ENCODE peak calls at places on chromosomes 4 and X, in eight cellular contexts. P is suprapubic skin, X is mucosa of descending colon, E is BE2C, U is GM23248, T is pancreas, W is testis, N is stomach. Z is an unnamed sample.

GRCh38 chr4:143618811-143619210 is 81.7 kb downstream of the FREM3 start:
- DNase-seq in T (no peak), U (no peak), X (no peak), N (no peak), E (no peak), W (no peak), P (no peak), Z (no peak)

GRCh38 chrX:6226646-6227444 is 1.8 kb downstream of the NLGN4X start:
- DNase-seq in P (no peak), N (no peak), E (no peak), X (peak; percentile 45), T (peak; percentile 60), W (peak; percentile 15), U (no peak), Z (peak; percentile 13)

GRCh38 chr4:156374069-156374468 is 420.4 kb upstream of the CTSO start:
- DNase-seq in T (no peak), U (no peak), N (no peak), W (no peak), E (no peak), P (no peak), X (no peak), Z (no peak)

GRCh38 chr4:158858410-158859189 is 89.8 kb downstream of the FNIP2 start:
- DNase-seq in X (no peak), N (no peak), P (no peak), W (no peak), T (no peak), U (peak; percentile 76), E (no peak), Z (no peak)

GRCh38 chr4:80365928-80366327 is 30.4 kb downstream of the CFAP299 start:
- DNase-seq in E (no peak), W (peak; percentile 54), X (no peak), U (peak; percentile 83), T (no peak), N (peak; percentile 54), P (no peak), Z (no peak)

GRCh38 chr4:118904935-118905334 is 16.3 kb downstream of the SYNPO2 start:
- DNase-seq in X (no peak), U (no peak), P (no peak), N (no peak), T (no peak), E (peak; percentile 82), W (no peak), Z (no peak)

GRCh38 chrX:144730486-144730885 is 516.8 kb upstream of the SPANXN1 start:
- DNase-seq in N (no peak), P (no peak), T (no peak), E (no peak), U (no peak), W (no peak), X (no peak), Z (no peak)

GRCh38 chr4:171979461-171979860 is 166.3 kb downstream of the GALNTL6 start:
- DNase-seq in X (no peak), T (no peak), N (no peak), U (no peak), W (no peak), E (no peak), P (no peak), Z (no peak)

GRCh38 chrX:46627044-46627443 is 53.5 kb downstream of the CHST7 start:
- DNase-seq in W (no peak), T (no peak), N (no peak), P (no peak), X (no peak), E (no peak), U (no peak), Z (no peak)

GRCh38 chrX:46628406-46629371 is 55.1 kb downstream of the CHST7 start:
- DNase-seq in W (peak; percentile 53), E (no peak), T (no peak), X (no peak), P (peak; percentile 83), N (no peak), U (peak; percentile 76), Z (peak; percentile 25)

GRCh38 chrX:46630141-46630540 is 56.6 kb downstream of the CHST7 start:
- DNase-seq in P (no peak), W (no peak), X (no peak), U (peak; percentile 53), N (no peak), T (no peak), E (no peak), Z (no peak)

GRCh38 chrX:46626566-46626965 is 53.0 kb downstream of the CHST7 start:
- DNase-seq in U (no peak), N (no peak), P (no peak), X (no peak), W (no peak), E (no peak), T (no peak), Z (no peak)

GRCh38 chrX:46627700-46628405 is 54.3 kb downstream of the CHST7 start:
- DNase-seq in T (no peak), P (peak; percentile 70), E (no peak), U (peak; percentile 10), W (no peak), N (no peak), X (no peak), Z (peak; percentile 14)
- H3K4me3 ChIP-seq in T (no peak overlapping the region), P (no peak overlapping the region), E (no peak overlapping the region), U (no peak overlapping the region), W (no peak overlapping the region), N (no peak overlapping the region), X (no peak overlapping the region), Z (no peak overlapping the region)

DNA sequence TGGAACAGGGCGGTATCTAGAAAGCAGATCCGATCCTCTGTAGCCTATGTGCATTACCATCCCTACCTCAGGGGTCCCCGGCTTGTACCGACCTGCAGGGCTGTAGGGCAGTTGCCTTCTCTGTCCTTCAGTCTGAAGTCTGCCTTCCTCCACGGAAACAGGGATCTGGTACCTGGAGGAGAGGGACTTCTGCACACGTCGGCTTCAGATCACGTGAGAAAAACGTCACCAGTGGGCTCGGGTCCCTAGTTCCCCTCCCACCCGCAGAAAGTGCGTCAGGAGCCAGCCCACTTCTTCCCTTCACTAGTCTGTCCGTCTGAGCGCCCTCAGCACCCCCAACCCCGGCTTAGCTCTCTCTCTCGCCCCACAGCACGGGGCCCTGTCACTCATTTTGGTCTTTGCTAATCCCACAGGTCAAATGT is at the start of gene TCEAL5:
- DNase-seq in T (no peak), X (no peak), P (no peak), N (no peak), E (no peak), W (peak; percentile 84), U (no peak), Z (no peak)
- H3K4me3 ChIP-seq in T (no peak within 1 kb of the TSS), X (no peak within 1 kb of the TSS), P (peak within 1 kb of the TSS; percentile 5), N (no peak within 1 kb of the TSS), E (peak within 1 kb of the TSS; percentile 24), W (peak within 1 kb of the TSS; percentile 29), U (no peak within 1 kb of the TSS), Z (no peak within 1 kb of the TSS)

GRCh38 chr4:3835527-3836040 is 69.4 kb downstream of the ADRA2C start:
- DNase-seq in X (peak; percentile 17), T (no peak), N (no peak), P (no peak), U (no peak), W (no peak), E (no peak), Z (no peak)
- H3K4me3 ChIP-seq in X (no peak overlapping the region), T (no peak overlapping the region), N (no peak overlapping the region), P (no peak overlapping the region), U (no peak overlapping the region), W (no peak overlapping the region), E (no peak overlapping the region), Z (no peak overlapping the region)

DNA sequence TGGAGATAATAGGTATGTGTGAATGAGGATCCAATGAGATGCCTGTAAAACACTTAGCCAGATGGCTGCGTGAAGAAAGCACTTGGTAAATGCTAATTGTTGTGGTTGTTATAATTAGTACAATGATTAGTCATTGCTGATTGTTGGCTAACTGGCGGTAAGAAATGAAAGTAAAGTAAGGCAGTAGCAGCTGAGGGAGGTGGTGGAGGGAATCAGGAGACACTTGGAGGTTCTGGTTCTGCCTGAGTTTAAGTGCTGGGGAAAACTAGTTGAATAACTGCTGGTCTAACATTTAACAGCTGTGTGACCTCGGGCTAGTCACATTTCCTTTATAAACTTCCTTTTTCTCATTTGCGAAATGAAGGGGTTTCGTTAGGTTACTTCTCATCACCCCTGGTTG is 30.9 kb downstream of the CD38 start:
- DNase-seq in P (no peak), W (no peak), T (no peak), U (no peak), E (no peak), N (no peak), X (no peak), Z (no peak)
- H3K4me3 ChIP-seq in P (no peak overlapping the region), W (no peak overlapping the region), T (no peak overlapping the region), U (no peak overlapping the region), E (no peak overlapping the region), N (no peak overlapping the region), X (no peak overlapping the region), Z (no peak overlapping the region)

GRCh38 chr4:180310616-180311015 is 1932.6 kb upstream of the TENM3 start:
- DNase-seq in X (no peak), T (no peak), N (no peak), E (no peak), W (no peak), U (no peak), P (no peak), Z (no peak)

GRCh38 chr4:180314972-180315371 is 1928.2 kb upstream of the TENM3 start:
- DNase-seq in N (no peak), X (no peak), U (no peak), W (no peak), E (no peak), P (no peak), T (no peak), Z (no peak)
- H3K4me3 ChIP-seq in N (no peak overlapping the region), X (no peak overlapping the region), U (no peak overlapping the region), W (no peak overlapping the region), E (no peak overlapping the region), P (no peak overlapping the region), T (no peak overlapping the region), Z (no peak overlapping the region)

DNA sequence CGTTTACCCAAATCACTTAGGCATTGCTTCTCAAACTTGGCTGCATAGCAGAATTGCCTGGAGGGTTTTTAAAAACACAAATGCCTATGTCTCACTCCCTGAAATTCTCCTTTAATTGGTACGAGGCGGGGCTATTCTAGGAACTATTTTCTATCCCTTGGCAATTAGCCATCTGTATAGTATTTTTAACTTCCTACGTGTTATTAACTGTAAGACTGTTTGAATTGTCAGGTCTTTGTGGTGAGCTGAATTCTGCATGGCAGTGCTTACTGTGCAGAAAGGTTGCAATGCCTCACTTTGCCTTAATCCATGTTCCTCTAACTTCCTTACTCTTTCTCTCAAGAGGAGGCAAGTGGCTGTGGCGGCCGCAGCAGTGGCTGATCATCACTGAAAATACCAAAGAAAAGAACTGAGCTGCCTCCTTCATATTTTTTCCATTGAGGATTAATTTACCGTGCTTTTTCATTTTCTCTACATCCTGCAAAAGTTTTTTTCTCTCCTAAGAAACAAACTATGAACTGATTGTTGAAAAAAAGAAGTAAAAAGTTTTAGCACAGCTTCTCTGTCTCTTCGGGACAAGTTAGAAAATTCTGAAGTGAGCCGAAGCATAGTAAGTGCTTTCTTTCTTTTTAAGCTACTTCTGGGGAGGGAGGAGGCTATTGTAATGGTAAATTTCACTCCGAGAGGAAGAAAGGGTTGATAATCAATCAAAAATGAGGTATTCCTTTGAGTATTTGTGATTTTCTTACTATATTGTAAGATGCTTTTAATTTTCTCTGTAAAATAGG is at the start of gene SHROOM3:
- DNase-seq in T (no peak), N (no peak), W (no peak), U (peak; percentile 54), E (no peak), P (no peak), X (no peak), Z (no peak)
- H3K4me3 ChIP-seq in T (no peak within 1 kb of the TSS), N (no peak within 1 kb of the TSS), W (no peak within 1 kb of the TSS), U (peak within 1 kb of the TSS; percentile 72), E (no peak within 1 kb of the TSS), P (peak within 1 kb of the TSS; percentile 34), X (no peak within 1 kb of the TSS), Z (peak within 1 kb of the TSS; percentile 31)

GRCh38 chrX:40468033-40468979 is 112.5 kb upstream of the ATP6AP2 start:
- DNase-seq in P (no peak), W (peak; percentile 73), X (no peak), N (peak; percentile 58), E (peak; percentile 47), T (no peak), U (peak; percentile 45), Z (peak; percentile 42)
- H3K4me3 ChIP-seq in P (no peak overlapping the region), W (no peak overlapping the region), X (no peak overlapping the region), N (no peak overlapping the region), E (no peak overlapping the region), T (no peak overlapping the region), U (no peak overlapping the region), Z (no peak overlapping the region)